ENCODE peak calls at places on chromosomes 3 and 15, in ten cellular contexts. O is transverse colon, N is GM23338, F is Panc1, B is OCI-LY7, Y is BJ, U is fibroblast of mammary gland, Q is brain microvascular endothelial cell, D is uterus, W is body of pancreas. X is an unnamed sample.

GRCh38 chr3:49020335-49021212 is 1.3 kb upstream of the NDUFAF3 start:
- DNase-seq in O (peak; percentile 75), N (peak; percentile 66), F (no peak), B (peak; percentile 71), Y (no peak), U (no peak), Q (no peak), D (no peak), W (peak; percentile 60), X (no peak)

GRCh38 chr15:73867426-73867825 is 5.9 kb upstream of the TBC1D21 start:
- DNase-seq in O (no peak), N (no peak), F (no peak), B (no peak), Y (no peak), U (no peak), Q (no peak), D (no peak), W (no peak), X (no peak)

GRCh38 chr15:70910958-70911357 is 18.3 kb downstream of the LRRC49 start:
- DNase-seq in O (no peak), N (no peak), F (no peak), B (no peak), Y (no peak), U (no peak), Q (no peak), D (no peak), W (no peak), X (no peak)

GRCh38 chr15:77528290-77528967 is 104.3 kb downstream of the LINGO1 start:
- DNase-seq in O (no peak), N (no peak), F (no peak), B (no peak), Y (no peak), U (no peak), Q (no peak), D (no peak), W (no peak), X (no peak)

GRCh38 chr3:36792342-36792741 is 28.0 kb upstream of the DCLK3 start:
- DNase-seq in O (no peak), N (peak; percentile 86), F (peak; percentile 5), B (peak; percentile 51), Y (no peak), U (peak; percentile 24), Q (peak; percentile 43), D (no peak), W (no peak), X (no peak)

GRCh38 chr3:11382146-11382545 is 109.9 kb downstream of the ATG7 start:
- DNase-seq in O (no peak), N (no peak), F (no peak), B (no peak), Y (no peak), U (no peak), Q (no peak), D (no peak), W (no peak), X (no peak)

GRCh38 chr3:189392969-189393368 is 221.2 kb downstream of the TPRG1 start:
- DNase-seq in O (peak; percentile 78), N (no peak), F (no peak), B (no peak), Y (no peak), U (peak; percentile 32), Q (no peak), D (no peak), W (peak; percentile 24), X (peak; percentile 23)

GRCh38 chr3:134340362-134340997 is 33.8 kb downstream of the AMOTL2 start:
- DNase-seq in O (no peak), N (no peak), F (no peak), B (no peak), Y (no peak), U (peak; percentile 24), Q (no peak), D (no peak), W (no peak), X (no peak)

GRCh38 chr3:160485931-160486330 is 36.3 kb upstream of the TRIM59 start:
- DNase-seq in O (no peak), N (no peak), F (no peak), B (no peak), Y (no peak), U (no peak), Q (no peak), D (no peak), W (no peak), X (no peak)

GRCh38 chr3:160481856-160482255 is 32.3 kb upstream of the TRIM59 start:
- DNase-seq in O (no peak), N (no peak), F (no peak), B (no peak), Y (no peak), U (no peak), Q (no peak), D (no peak), W (no peak), X (no peak)

GRCh38 chr3:160482796-160483195 is 33.2 kb upstream of the TRIM59 start:
- DNase-seq in O (no peak), N (no peak), F (no peak), B (no peak), Y (no peak), U (no peak), Q (no peak), D (no peak), W (no peak), X (no peak)

GRCh38 chr3:160490166-160490565 is 40.6 kb upstream of the TRIM59 start:
- DNase-seq in O (no peak), N (no peak), F (no peak), B (no peak), Y (no peak), U (no peak), Q (no peak), D (no peak), W (no peak), X (no peak)

GRCh38 chr3:160486459-160486869 is 36.9 kb upstream of the TRIM59 start:
- DNase-seq in O (no peak), N (peak; percentile 44), F (no peak), B (peak; percentile 68), Y (no peak), U (peak; percentile 67), Q (no peak), D (no peak), W (no peak), X (no peak)
- TF ChIP-seq CTCF in O (peak; percentile 40), N (peak; percentile 83), F (peak; percentile 64), B (peak; percentile 93), Y (peak; percentile 50), U (peak; percentile 52), Q (peak; percentile 21), D (no peak), W (peak; percentile 61), X (peak; percentile 52)

GRCh38 chr15:83285284-83285978 is 967 bp upstream of the BNC1 start:
- DNase-seq in O (no peak), N (peak; percentile 49), F (no peak), B (no peak), Y (no peak), U (no peak), Q (no peak), D (no peak), W (no peak), X (no peak)

GRCh38 chr15:83282141-83282540 is 2.3 kb downstream of the BNC1 start:
- DNase-seq in O (no peak), N (no peak), F (no peak), B (no peak), Y (no peak), U (no peak), Q (no peak), D (no peak), W (no peak), X (no peak)

GRCh38 chr15:83284563-83285283 is at the start of gene BNC1:
- DNase-seq in O (no peak), N (peak; percentile 65), F (no peak), B (no peak), Y (no peak), U (no peak), Q (no peak), D (no peak), W (no peak), X (no peak)

GRCh38 chr15:83282859-83283812 is 1.3 kb downstream of the BNC1 start:
- DNase-seq in O (no peak), N (peak; percentile 71), F (no peak), B (no peak), Y (no peak), U (peak; percentile 61), Q (no peak), D (no peak), W (no peak), X (no peak)

DNA sequence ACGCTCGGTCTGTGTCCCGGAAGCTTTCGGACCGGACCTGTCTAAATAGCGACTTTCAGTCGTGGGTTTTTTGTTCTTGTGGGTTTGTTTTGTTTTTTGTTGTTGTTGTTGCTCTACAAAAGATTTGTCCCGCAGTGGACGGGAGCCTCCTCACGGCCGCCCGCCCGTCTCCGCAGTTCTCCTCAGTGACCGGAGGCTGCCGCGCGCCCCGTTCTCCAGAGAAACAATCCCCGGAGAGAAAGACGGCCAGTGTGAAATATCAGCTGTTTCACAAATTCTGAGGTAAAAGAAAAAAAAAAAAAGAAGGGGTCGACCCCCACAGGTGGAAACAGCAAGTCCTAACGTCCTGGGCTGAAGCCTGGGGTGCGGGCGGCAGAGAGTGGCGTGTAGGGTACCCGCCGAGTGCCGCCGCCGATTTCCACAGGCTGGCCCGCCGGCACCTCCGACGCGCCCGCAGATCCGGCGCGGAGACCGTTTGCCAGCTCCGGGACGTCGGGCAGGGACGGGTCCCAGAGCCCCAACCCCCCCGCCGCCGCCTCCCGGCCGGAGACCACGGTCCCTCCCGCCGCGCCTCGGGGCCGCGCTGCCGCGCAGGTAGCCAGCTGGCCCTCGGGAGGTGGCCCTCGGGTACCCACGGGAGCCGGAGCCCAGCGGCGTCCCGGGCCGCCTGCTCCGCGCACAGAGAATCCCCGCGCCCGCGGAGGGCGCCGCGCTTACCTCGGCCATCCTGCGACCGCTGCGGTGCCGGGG is 476 bp downstream of the BNC1 start:
- DNase-seq in O (no peak), N (peak; percentile 42), F (no peak), B (no peak), Y (no peak), U (no peak), Q (no peak), D (no peak), W (no peak), X (no peak)
- H3K4me3 ChIP-seq in O (no peak overlapping the region), N (peak overlapping the region; percentile 75), F (no peak overlapping the region), B (no peak overlapping the region), Y (peak overlapping the region; percentile 46), U (peak overlapping the region; percentile 75), Q (peak overlapping the region; percentile 78), D (no peak overlapping the region), W (peak overlapping the region; percentile 9), X (peak overlapping the region; percentile 86)

GRCh38 chr15:94930945-94931344 is 699.6 kb downstream of the MCTP2 start:
- DNase-seq in O (no peak), N (no peak), F (no peak), B (no peak), Y (no peak), U (no peak), Q (no peak), D (no peak), W (no peak), X (no peak)

GRCh38 chr15:94924057-94924456 is 692.7 kb downstream of the MCTP2 start:
- DNase-seq in O (no peak), N (no peak), F (no peak), B (no peak), Y (no peak), U (no peak), Q (no peak), D (no peak), W (no peak), X (no peak)

GRCh38 chr15:94929282-94929681 is 697.9 kb downstream of the MCTP2 start:
- DNase-seq in O (no peak), N (no peak), F (no peak), B (no peak), Y (no peak), U (no peak), Q (no peak), D (no peak), W (no peak), X (no peak)

GRCh38 chr15:94930441-94930840 is 699.1 kb downstream of the MCTP2 start:
- DNase-seq in O (no peak), N (no peak), F (no peak), B (no peak), Y (no peak), U (peak; percentile 9), Q (no peak), D (no peak), W (no peak), X (no peak)

DNA sequence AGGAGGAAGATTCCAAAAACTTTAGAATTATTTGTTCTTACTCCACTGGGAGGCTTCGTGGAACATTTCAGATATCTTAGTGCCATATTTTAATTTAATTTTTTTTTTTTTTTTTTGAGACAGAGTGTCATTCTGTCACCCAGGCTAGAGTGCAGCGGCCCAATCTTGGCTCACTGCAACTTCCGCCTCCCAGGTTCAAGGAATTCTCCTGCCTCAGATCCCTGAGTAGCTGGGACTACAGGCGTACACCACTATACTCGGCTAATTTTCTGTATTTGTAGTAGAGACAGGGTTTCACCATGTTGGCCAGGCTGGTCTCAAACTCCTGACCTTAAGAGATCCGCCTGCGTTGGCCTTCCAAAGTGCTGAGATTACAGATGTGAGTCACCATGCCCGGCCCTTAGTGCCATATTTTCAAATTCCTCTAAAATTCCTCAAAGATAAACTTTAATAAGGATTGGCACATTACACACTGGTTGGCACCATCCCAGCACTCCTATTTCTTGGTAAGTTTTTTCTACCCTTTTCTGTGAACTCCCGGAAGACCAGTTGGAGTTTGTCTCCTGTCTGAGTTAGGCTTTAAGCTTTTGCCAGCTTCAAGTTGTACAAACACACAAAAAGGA is 693.7 kb downstream of the MCTP2 start:
- DNase-seq in O (no peak), N (no peak), F (no peak), B (no peak), Y (no peak), U (no peak), Q (no peak), D (no peak), W (peak; percentile 9), X (no peak)
- TF ChIP-seq CTCF in O (no peak), N (no peak), F (no peak), B (no peak), Y (no peak), U (no peak), Q (no peak), D (no peak), W (no peak), X (no peak)

DNA sequence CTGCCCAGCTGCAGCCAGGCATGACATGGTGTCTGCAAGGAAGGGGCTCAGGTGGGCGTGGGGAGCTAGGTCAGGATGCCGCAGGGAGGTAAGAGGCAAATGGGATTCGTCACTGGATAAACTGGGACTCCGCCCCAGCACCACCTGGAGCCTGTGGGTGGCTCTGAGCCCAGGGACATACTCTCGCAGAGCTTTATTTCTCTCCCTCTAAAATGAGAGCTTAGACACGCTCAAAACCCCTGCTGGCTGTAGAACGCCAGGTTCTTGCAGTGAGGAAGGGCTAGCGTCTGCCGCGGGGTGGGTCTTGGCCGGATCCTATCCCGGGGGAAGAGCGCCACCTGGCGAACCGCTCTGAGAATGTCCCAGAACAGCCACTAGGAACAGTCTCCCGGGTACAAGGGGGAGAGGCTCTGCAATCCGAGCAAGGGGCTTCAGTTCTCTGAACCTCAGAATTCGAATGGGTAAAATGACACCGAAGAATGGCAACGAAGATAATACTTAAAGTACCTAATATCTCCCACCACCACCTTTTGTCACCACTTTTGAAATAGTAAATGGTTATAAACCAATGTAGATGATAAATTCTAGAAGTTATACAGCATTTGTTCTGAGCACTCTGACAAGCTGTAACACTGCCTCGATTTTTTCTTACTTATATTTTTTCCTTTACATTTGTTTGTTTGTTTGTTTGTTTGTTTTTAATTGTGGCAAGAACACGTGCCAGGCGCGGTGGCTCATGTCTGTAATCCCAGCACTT is 53.2 kb upstream of the SRGAP3 start:
- DNase-seq in O (peak; percentile 80), N (peak; percentile 97), F (peak; percentile 18), B (peak; percentile 74), Y (no peak), U (peak; percentile 73), Q (peak; percentile 67), D (peak; percentile 82), W (peak; percentile 82), X (peak; percentile 9)
- H3K4me3 ChIP-seq in O (no peak overlapping the region), N (peak overlapping the region; percentile 57), F (no peak overlapping the region), B (no peak overlapping the region), Y (no peak overlapping the region), U (no peak overlapping the region), Q (peak overlapping the region; percentile 5), D (no peak overlapping the region), W (no peak overlapping the region), X (peak overlapping the region; percentile 41)